ENCODE peak calls at places on chromosomes 1 and 21, in nine cellular contexts. L, A, R, Z, G, X, Q, B and H are unnamed samples.

GRCh38 chr1:176456848-176457247 is 6.1 kb upstream of the PAPPA2 start:
- DNase-seq in L (no peak), A (no peak), R (no peak), Z (no peak), G (no peak), X (no peak), Q (no peak), B (no peak), H (no peak)

GRCh38 chr1:27086026-27086425 is 68.9 kb downstream of the SLC9A1 start:
- DNase-seq in L (no peak), A (no peak), R (no peak), Z (no peak), G (no peak), X (no peak), Q (no peak), B (no peak), H (no peak)

GRCh38 chr1:178101654-178102053 is 7.8 kb downstream of the RASAL2 start:
- DNase-seq in L (no peak), A (no peak), R (no peak), Z (no peak), G (no peak), X (no peak), Q (no peak), B (peak), H (no peak)

GRCh38 chr1:163171826-163172225 is 30.9 kb downstream of the RGS5 start:
- DNase-seq in L (peak), A (no peak), R (peak), Z (no peak), G (no peak), X (no peak), Q (no peak), B (peak), H (no peak)

GRCh38 chr1:242556276-242556675 is 31.8 kb upstream of the PLD5 start:
- DNase-seq in L (no peak), A (no peak), R (no peak), Z (no peak), G (no peak), X (no peak), Q (no peak), B (no peak), H (peak)

GRCh38 chr1:162055062-162055461 is 14.4 kb upstream of the NOS1AP start:
- DNase-seq in L (peak), A (no peak), R (peak), Z (no peak), G (no peak), X (no peak), Q (no peak), B (peak), H (peak)

GRCh38 chr1:183635606-183636333 is at the start of gene ARPC5:
- DNase-seq in L (peak), A (peak), R (peak), Z (peak), G (peak), X (peak), Q (peak), B (peak), H (peak)

GRCh38 chr1:192053661-192054060 is 104.6 kb upstream of the RGS18 start:
- DNase-seq in L (no peak), A (no peak), R (no peak), Z (no peak), G (no peak), X (no peak), Q (no peak), B (no peak), H (no peak)

GRCh38 chr21:31730687-31731111 is 1.2 kb downstream of the SCAF4 start:
- DNase-seq in L (peak), A (no peak), R (peak), Z (no peak), G (no peak), X (no peak), Q (peak), B (peak), H (peak)

GRCh38 chr1:241924080-241924808 is 33.3 kb upstream of the BECN2 start:
- DNase-seq in L (no peak), A (no peak), R (no peak), Z (no peak), G (no peak), X (no peak), Q (no peak), B (no peak), H (no peak)

GRCh38 chr1:183461350-183461749 is 10.9 kb upstream of the SMG7 start:
- DNase-seq in L (no peak), A (no peak), R (no peak), Z (no peak), G (peak), X (no peak), Q (peak), B (peak), H (peak)

GRCh38 chr1:3173113-3173745 is 104.2 kb downstream of the PRDM16 start:
- DNase-seq in L (no peak), A (no peak), R (no peak), Z (no peak), G (no peak), X (no peak), Q (no peak), B (no peak), H (no peak)

GRCh38 chr1:13550663-13551062 is 33.0 kb upstream of the PDPN start:
- DNase-seq in L (no peak), A (no peak), R (no peak), Z (no peak), G (no peak), X (no peak), Q (peak), B (peak), H (no peak)

GRCh38 chr1:66316464-66317155 is 217.3 kb upstream of the SGIP1 start:
- DNase-seq in L (no peak), A (no peak), R (no peak), Z (no peak), G (no peak), X (peak), Q (no peak), B (no peak), H (no peak)

GRCh38 chr1:41935226-41935625 is 16.5 kb upstream of the HIVEP3 start:
- DNase-seq in L (no peak), A (no peak), R (peak), Z (no peak), G (no peak), X (no peak), Q (no peak), B (peak), H (no peak)

GRCh38 chr1:60428161-60428560 is 354.6 kb upstream of the C1orf87 start:
- DNase-seq in L (no peak), A (no peak), R (no peak), Z (no peak), G (no peak), X (no peak), Q (no peak), B (no peak), H (no peak)

GRCh38 chr1:170267317-170267716 is 121.6 kb downstream of the NTMT2 start:
- DNase-seq in L (no peak), A (no peak), R (peak), Z (no peak), G (no peak), X (no peak), Q (peak), B (no peak), H (no peak)